ENCODE peak calls at places on chromosomes 11 and 22, in eight cellular contexts. I, M, P, Q, A, G, F and E are unnamed samples.

GRCh38 chr11:63508009-63508408 is 2.1 kb downstream of the LGALS12 start:
- DNase-seq in I (peak), M (no peak), P (no peak), Q (peak), A (no peak), G (peak), F (no peak), E (no peak)

GRCh38 chr11:2477254-2477653 is 32.4 kb downstream of the KCNQ1 start:
- DNase-seq in I (no peak), M (no peak), P (no peak), Q (peak), A (no peak), G (no peak), F (no peak), E (no peak)

GRCh38 chr22:40922484-40923303 is 28.5 kb upstream of the RBX1 start:
- DNase-seq in I (peak), M (no peak), P (no peak), Q (no peak), A (peak), G (peak), F (no peak), E (no peak)

GRCh38 chr11:103448966-103449365 is 339.7 kb downstream of the DYNC2H1 start:
- DNase-seq in I (no peak), M (no peak), P (no peak), Q (no peak), A (no peak), G (no peak), F (no peak), E (no peak)

GRCh38 chr11:72629266-72629665 is 45.0 kb downstream of the PDE2A start:
- DNase-seq in I (no peak), M (no peak), P (no peak), Q (no peak), A (no peak), G (no peak), F (peak), E (no peak)

GRCh38 chr11:95229199-95230053 is 1.6 kb downstream of the SESN3 start:
- DNase-seq in I (no peak), M (peak), P (no peak), Q (no peak), A (no peak), G (no peak), F (no peak), E (no peak)

GRCh38 chr11:12845739-12846358 is 163.3 kb upstream of the RASSF10 start:
- DNase-seq in I (no peak), M (no peak), P (no peak), Q (peak), A (no peak), G (peak), F (peak), E (no peak)

GRCh38 chr22:24937114-24937513 is 9.4 kb downstream of the LHFPL7 start:
- DNase-seq in I (no peak), M (no peak), P (no peak), Q (no peak), A (no peak), G (peak), F (no peak), E (no peak)

GRCh38 chr11:45083544-45084087 is 62.8 kb upstream of the PRDM11 start:
- DNase-seq in I (no peak), M (no peak), P (no peak), Q (no peak), A (no peak), G (peak), F (no peak), E (no peak)

GRCh38 chr11:82521427-82521826 is 212.2 kb downstream of the FAM181B start:
- DNase-seq in I (no peak), M (no peak), P (no peak), Q (no peak), A (no peak), G (no peak), F (peak), E (no peak)

GRCh38 chr11:67265633-67266423 is 445 bp upstream of the GRK2 start:
- DNase-seq in I (no peak), M (no peak), P (peak), Q (peak), A (peak), G (peak), F (peak), E (peak)

GRCh38 chr11:39236916-39237315 is 2222.5 kb downstream of the LRRC4C start:
- DNase-seq in I (no peak), M (no peak), P (no peak), Q (no peak), A (no peak), G (no peak), F (no peak), E (no peak)

GRCh38 chr11:27296406-27296994 is 66.5 kb downstream of the CCDC34 start:
- DNase-seq in I (peak), M (no peak), P (no peak), Q (no peak), A (peak), G (peak), F (no peak), E (no peak)

GRCh38 chr11:91717169-91717568 is 507.4 kb upstream of the FAT3 start:
- DNase-seq in I (no peak), M (no peak), P (no peak), Q (no peak), A (no peak), G (no peak), F (no peak), E (no peak)

GRCh38 chr11:9459573-9460321 is 1.1 kb upstream of the ZNF143 start:
- DNase-seq in I (peak), M (no peak), P (no peak), Q (no peak), A (no peak), G (peak), F (peak), E (no peak)

GRCh38 chr11:9462172-9462799 is 1.5 kb downstream of the ZNF143 start:
- DNase-seq in I (no peak), M (no peak), P (no peak), Q (no peak), A (no peak), G (no peak), F (no peak), E (no peak)

GRCh38 chr11:9461760-9462134 is 935 bp downstream of the ZNF143 start:
- DNase-seq in I (no peak), M (no peak), P (no peak), Q (no peak), A (no peak), G (peak), F (no peak), E (no peak)

GRCh38 chr11:9460322-9461067 is at the start of gene ZNF143:
- DNase-seq in I (peak), M (peak), P (peak), Q (peak), A (peak), G (peak), F (peak), E (peak)

DNA sequence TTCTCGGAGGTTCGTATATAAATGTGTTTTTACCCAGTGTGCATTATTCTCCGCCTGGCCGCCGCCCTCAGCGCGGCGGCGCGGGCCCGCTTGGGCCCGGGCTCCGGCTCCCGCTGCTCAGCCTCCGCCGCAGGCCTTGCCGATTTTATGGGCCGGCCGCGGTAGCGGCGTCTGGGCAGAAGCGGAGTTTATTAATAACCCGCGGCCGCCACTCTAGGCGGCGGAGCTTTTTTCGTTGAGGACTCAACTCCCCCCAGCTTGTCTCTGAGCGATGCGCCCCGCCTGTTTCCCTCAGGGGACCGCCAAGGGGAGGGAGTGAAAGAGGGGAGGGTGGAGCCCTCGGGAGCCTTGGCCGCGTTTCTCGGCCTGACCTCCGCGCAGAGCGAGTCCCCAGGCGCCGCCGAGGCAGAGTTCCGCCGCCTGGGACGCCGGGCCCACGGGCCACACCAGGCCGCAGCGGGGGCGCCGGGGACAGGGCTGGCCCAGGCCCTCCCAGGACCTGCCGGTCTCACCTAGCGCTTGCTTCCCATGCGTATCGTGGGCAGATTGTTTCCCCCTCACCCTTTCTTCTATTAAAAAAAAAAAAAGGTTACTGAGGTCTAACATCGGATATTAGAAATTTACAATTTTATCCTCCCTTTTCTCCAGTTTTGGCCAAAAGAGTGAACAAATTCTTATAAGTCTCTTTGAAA is 402 bp downstream of the ZNF143 start:
- DNase-seq in I (no peak), M (peak), P (peak), Q (peak), A (peak), G (peak), F (peak), E (peak)
- TF ChIP-seq POLR2A in I (peak), M (peak), P (peak), Q (no peak), A (peak), G (peak), F (peak), E (peak)

GRCh38 chr11:41118521-41118920 is 340.9 kb downstream of the LRRC4C start:
- DNase-seq in I (no peak), M (no peak), P (no peak), Q (no peak), A (no peak), G (no peak), F (no peak), E (no peak)

GRCh38 chr11:41116970-41117369 is 342.5 kb downstream of the LRRC4C start:
- DNase-seq in I (no peak), M (no peak), P (no peak), Q (no peak), A (no peak), G (no peak), F (no peak), E (no peak)

GRCh38 chr11:41110527-41110926 is 348.9 kb downstream of the LRRC4C start:
- DNase-seq in I (no peak), M (no peak), P (no peak), Q (no peak), A (no peak), G (no peak), F (no peak), E (no peak)

GRCh38 chr11:41115066-41115465 is 344.4 kb downstream of the LRRC4C start:
- DNase-seq in I (no peak), M (no peak), P (no peak), Q (no peak), A (no peak), G (no peak), F (no peak), E (no peak)

GRCh38 chr11:41113160-41113559 is 346.3 kb downstream of the LRRC4C start:
- DNase-seq in I (no peak), M (no peak), P (no peak), Q (no peak), A (no peak), G (no peak), F (no peak), E (no peak)
- TF ChIP-seq POLR2AphosphoS5 in I (no peak), M (no peak), P (no peak), Q (no peak), A (no peak), G (no peak), F (no peak), E (no peak)

GRCh38 chr22:46134111-46134705 is 16.1 kb upstream of the PPARA start:
- DNase-seq in I (no peak), M (no peak), P (no peak), Q (no peak), A (no peak), G (no peak), F (no peak), E (no peak)
- TF ChIP-seq POLR2A in I (no peak), M (no peak), P (no peak), Q (no peak), A (no peak), G (no peak), F (no peak), E (no peak)

GRCh38 chr22:31288496-31289235 is 3.6 kb downstream of the PIK3IP1 start:
- DNase-seq in I (no peak), M (no peak), P (no peak), Q (no peak), A (no peak), G (no peak), F (no peak), E (no peak)

GRCh38 chr22:31287818-31288495 is 4.3 kb downstream of the PIK3IP1 start:
- DNase-seq in I (no peak), M (no peak), P (no peak), Q (no peak), A (no peak), G (no peak), F (no peak), E (no peak)

GRCh38 chr22:31291403-31291715 is 929 bp downstream of the PIK3IP1 start:
- DNase-seq in I (no peak), M (no peak), P (no peak), Q (no peak), A (no peak), G (no peak), F (no peak), E (no peak)

GRCh38 chr22:31290494-31291402 is 1.5 kb downstream of the PIK3IP1 start:
- DNase-seq in I (peak), M (peak), P (peak), Q (peak), A (peak), G (peak), F (peak), E (peak)

DNA sequence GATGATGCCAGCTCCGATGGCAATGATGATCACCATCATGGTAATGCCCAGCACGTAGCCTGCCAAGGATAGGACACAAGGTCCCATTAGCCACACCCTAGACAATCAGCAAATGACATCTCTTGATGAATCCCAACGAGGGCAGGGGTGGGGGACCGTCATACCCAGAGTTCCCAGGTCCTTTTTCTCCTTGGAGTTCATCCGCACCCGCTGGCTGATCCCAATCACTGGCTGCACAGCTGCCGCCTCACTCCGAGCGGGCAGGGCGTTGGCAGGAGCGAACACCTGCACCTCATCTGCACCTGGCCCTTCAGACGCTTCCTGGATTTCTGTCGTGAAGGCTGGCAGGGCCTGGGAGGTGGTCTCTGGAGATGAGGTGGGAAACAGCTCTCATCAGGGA is 3.0 kb downstream of the PIK3IP1 start:
- DNase-seq in I (no peak), M (no peak), P (no peak), Q (peak), A (no peak), G (no peak), F (peak), E (no peak)
- TF ChIP-seq POLR2AphosphoS5 in I (no peak), M (no peak), P (no peak), Q (no peak), A (no peak), G (no peak), F (no peak), E (no peak)

GRCh38 chr11:46122955-46123354 is 1.7 kb upstream of the PHF21A start:
- DNase-seq in I (no peak), M (no peak), P (no peak), Q (no peak), A (no peak), G (peak), F (no peak), E (no peak)

GRCh38 chr11:46120711-46121327 is 435 bp downstream of the PHF21A start:
- DNase-seq in I (no peak), M (no peak), P (no peak), Q (peak), A (no peak), G (peak), F (peak), E (no peak)

GRCh38 chr11:46120361-46120710 is 918 bp downstream of the PHF21A start:
- DNase-seq in I (no peak), M (no peak), P (no peak), Q (no peak), A (no peak), G (no peak), F (peak), E (no peak)

GRCh38 chr11:46121724-46122477 is 647 bp upstream of the PHF21A start:
- DNase-seq in I (peak), M (peak), P (peak), Q (peak), A (no peak), G (peak), F (peak), E (peak)

DNA sequence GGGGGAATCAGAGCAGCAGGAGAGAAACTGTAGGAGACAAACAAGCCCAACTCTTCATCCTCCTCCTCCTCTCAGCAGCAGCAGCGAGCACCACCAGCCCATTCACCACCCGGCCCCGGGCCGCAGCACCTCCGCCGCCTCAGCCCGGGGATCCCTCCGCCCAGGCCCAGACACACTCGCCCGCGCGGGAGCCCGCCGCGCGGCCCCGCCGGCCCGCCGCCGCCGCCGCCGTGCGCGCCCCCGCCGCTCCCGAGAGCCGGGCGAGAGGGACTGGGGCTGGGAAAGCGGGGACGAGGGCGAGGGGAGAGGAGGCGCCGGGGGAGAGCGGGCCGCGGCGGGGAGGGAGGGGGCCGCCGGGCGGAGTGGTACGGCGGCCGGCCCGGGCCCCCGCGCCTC is at the start of gene PHF21A:
- DNase-seq in I (peak), M (peak), P (peak), Q (peak), A (peak), G (peak), F (peak), E (peak)
- TF ChIP-seq POLR2A in I (no peak), M (no peak), P (no peak), Q (no peak), A (peak), G (peak), F (peak), E (peak)

GRCh38 chr11:126498281-126498680 is 142.8 kb downstream of the ST3GAL4 start:
- DNase-seq in I (no peak), M (no peak), P (no peak), Q (no peak), A (no peak), G (no peak), F (no peak), E (no peak)
- TF ChIP-seq POLR2AphosphoS5 in I (no peak), M (no peak), P (no peak), Q (no peak), A (no peak), G (no peak), F (no peak), E (no peak)

GRCh38 chr11:65644837-65645236 is 6.9 kb downstream of the SIPA1 start:
- DNase-seq in I (no peak), M (no peak), P (no peak), Q (no peak), A (no peak), G (no peak), F (no peak), E (no peak)
- TF ChIP-seq POLR2A in I (no peak), M (no peak), P (no peak), Q (no peak), A (no peak), G (no peak), F (no peak), E (no peak)

DNA sequence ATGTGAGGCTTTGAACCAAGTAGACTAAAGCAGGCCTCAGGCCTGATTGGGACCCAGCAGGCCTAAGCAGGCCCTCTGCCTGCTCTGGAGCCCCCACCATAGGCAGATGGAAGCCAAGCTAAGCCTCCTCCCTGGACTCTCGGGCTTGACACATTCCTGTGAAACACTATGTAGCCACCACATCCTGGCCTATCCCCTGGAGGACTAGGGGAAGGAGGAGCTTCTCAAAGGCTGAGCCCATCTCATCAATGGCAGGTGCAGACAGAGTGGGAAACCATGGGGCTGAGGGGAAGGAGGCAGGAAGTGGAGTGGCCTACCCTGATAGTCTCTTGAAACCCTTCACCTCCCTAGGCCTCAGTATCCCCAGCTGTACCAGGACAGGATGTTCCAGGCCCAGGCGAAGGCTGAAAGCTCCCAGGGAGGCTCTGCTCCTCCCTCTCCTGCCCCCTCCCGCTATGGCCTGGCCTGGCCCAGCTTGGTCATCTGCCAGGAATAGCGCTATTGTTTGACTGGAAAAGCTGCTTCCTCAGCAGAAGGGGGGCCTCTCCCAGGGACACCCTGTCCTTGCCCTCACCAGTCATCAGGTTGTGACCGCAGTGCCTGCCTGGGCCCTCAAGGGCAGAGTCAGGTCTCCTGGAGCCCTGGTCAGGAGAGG is 1.5 kb upstream of the CASTOR1 start:
- DNase-seq in I (no peak), M (peak), P (peak), Q (peak), A (no peak), G (peak), F (peak), E (no peak)
- TF ChIP-seq POLR2AphosphoS5 in I (no peak), M (peak), P (peak), Q (peak), A (no peak), G (no peak), F (peak), E (peak)